ENCODE peak calls at places on chromosomes 12 and 14, in ten cellular contexts. V is stimulated activated CD8-positive, alpha-beta memory T cell treated with anti-CD3 and anti-CD28 coated beads, Interleukin-15, amount 100 ng/mL, for 4 hours; T is T follicular helper cell; A is IMR-90; Y is hippocampal formation; F is CD8-positive, alpha-beta memory T cell; P is HuH-7.5; M is fibroblast of mammary gland; G is SK-MEL-5; L is PC-3. D is an unnamed sample.

GRCh38 chr12:98745578-98746391 is 100.7 kb downstream of the APAF1 start:
- DNase-seq in F (no peak), P (no peak), G (no peak), A (peak; percentile 11), Y (peak; percentile 38), M (no peak), V (no peak), L (no peak), T (no peak), D (no peak)

GRCh38 chr12:69570000-69570516 is 15.2 kb upstream of the CCT2 start:
- DNase-seq in F (no peak), V (no peak), A (no peak), T (no peak), M (peak; percentile 22), G (no peak), P (no peak), Y (no peak), L (peak; percentile 84), D (no peak)

GRCh38 chr14:60758875-60759274 is 24.3 kb downstream of the MNAT1 start:
- DNase-seq in L (no peak), V (no peak), Y (no peak), P (no peak), G (no peak), A (peak; percentile 62), F (no peak), T (no peak), M (no peak), D (no peak)

GRCh38 chr12:5626146-5626545 is 194.2 kb downstream of the NTF3 start:
- DNase-seq in A (no peak), P (no peak), L (no peak), Y (no peak), M (no peak), V (no peak), F (no peak), G (no peak), T (no peak), D (no peak)

GRCh38 chr14:104694475-104694950 is 5.1 kb downstream of the INF2 start:
- DNase-seq in L (no peak), A (no peak), M (no peak), P (no peak), F (no peak), T (no peak), Y (peak; percentile 88), G (no peak), V (no peak), D (no peak)

GRCh38 chr12:91616401-91616800 is 433.8 kb upstream of the DCN start:
- DNase-seq in F (no peak), V (no peak), T (no peak), A (no peak), Y (no peak), G (no peak), L (no peak), M (no peak), P (no peak), D (no peak)

GRCh38 chr12:7061138-7061537 is 620 bp downstream of the C1S start:
- DNase-seq in F (no peak), L (no peak), M (peak; percentile 18), T (no peak), V (no peak), P (no peak), G (no peak), Y (no peak), A (no peak), D (no peak)

GRCh38 chr14:89443002-89443660 is 26.1 kb upstream of the FOXN3 start:
- DNase-seq in F (no peak), P (no peak), V (no peak), M (peak; percentile 61), T (no peak), A (peak; percentile 66), G (no peak), L (peak; percentile 40), Y (no peak), D (no peak)

GRCh38 chr12:18427520-18427919 is 166.2 kb downstream of the PIK3C2G start:
- DNase-seq in G (no peak), L (no peak), F (no peak), Y (no peak), M (no peak), A (no peak), P (no peak), V (no peak), T (no peak), D (no peak)

GRCh38 chr12:47218191-47218654 is 138.5 kb upstream of the AMIGO2 start:
- DNase-seq in P (no peak), A (no peak), M (no peak), T (no peak), V (no peak), G (no peak), Y (no peak), F (peak; percentile 51), L (no peak), D (no peak)

GRCh38 chr14:64815257-64815656 is 64.5 kb downstream of the SPTB start:
- DNase-seq in T (no peak), L (no peak), G (no peak), Y (no peak), M (no peak), P (no peak), F (no peak), V (no peak), A (no peak), D (no peak)

GRCh38 chr14:93112891-93113677 is 2.6 kb downstream of the ITPK1 start:
- DNase-seq in A (peak; percentile 79), F (peak; percentile 64), V (peak; percentile 31), M (peak; percentile 83), Y (peak; percentile 68), T (peak; percentile 65), G (peak; percentile 86), L (peak; percentile 84), P (peak; percentile 76), D (no peak)

GRCh38 chr12:89976866-89977265 is 268.2 kb upstream of the ATP2B1 start:
- DNase-seq in A (no peak), V (no peak), P (no peak), M (no peak), G (peak; percentile 5), T (no peak), L (no peak), Y (no peak), F (no peak), D (no peak)

GRCh38 chr12:92726865-92727264 is 24.1 kb downstream of the PLEKHG7 start:
- DNase-seq in Y (no peak), P (no peak), F (no peak), G (no peak), L (no peak), V (no peak), T (no peak), M (no peak), A (peak; percentile 9), D (no peak)

GRCh38 chr12:127165567-127166392 is 1101.2 kb upstream of the TMEM132C start:
- DNase-seq in T (peak; percentile 75), G (peak; percentile 77), A (peak; percentile 57), P (peak; percentile 36), V (peak; percentile 63), F (peak; percentile 79), Y (peak; percentile 80), M (peak; percentile 85), L (peak; percentile 82), D (no peak)

GRCh38 chr14:20606190-20606901 is 15.2 kb upstream of the RNASE12 start:
- DNase-seq in M (peak; percentile 40), A (peak; percentile 34), T (no peak), V (no peak), P (peak; percentile 76), F (no peak), G (peak; percentile 75), L (peak; percentile 72), Y (peak; percentile 2), D (no peak)

GRCh38 chr12:3049596-3050314 is 27.4 kb upstream of the TSPAN9 start:
- DNase-seq in P (no peak), Y (no peak), A (no peak), V (no peak), L (no peak), M (no peak), G (no peak), T (no peak), F (no peak), D (no peak)